ENCODE peak calls at places on chromosomes 4 and X, in nine cellular contexts. Q, Y, D, T, P, C, N, A and V are unnamed samples.

GRCh38 chrX:22616867-22617266 is 344.2 kb downstream of the CBLL2 start:
- DNase-seq in Q (no peak), Y (no peak), D (no peak), T (no peak), P (no peak), C (no peak), N (no peak), A (no peak), V (no peak)

GRCh38 chrX:13109811-13110210 is 65.4 kb upstream of the FAM9C start:
- DNase-seq in Q (peak), Y (no peak), D (no peak), T (no peak), P (peak), C (no peak), N (no peak), A (no peak), V (no peak)

GRCh38 chr4:149161247-149161646 is 654.4 kb downstream of the IQCM start:
- DNase-seq in Q (no peak), Y (no peak), D (no peak), T (no peak), P (peak), C (no peak), N (no peak), A (peak), V (no peak)

GRCh38 chrX:56726609-56727008 is 2.4 kb upstream of the NBDY start:
- DNase-seq in Q (peak), Y (no peak), D (no peak), T (peak), P (peak), C (peak), N (no peak), A (peak), V (no peak)

GRCh38 chr4:139528377-139529005 is 27.5 kb downstream of the SETD7 start:
- DNase-seq in Q (no peak), Y (peak), D (peak), T (no peak), P (peak), C (no peak), N (no peak), A (no peak), V (peak)

GRCh38 chrX:153818571-153819397 is 11.6 kb downstream of the PDZD4 start:
- DNase-seq in Q (no peak), Y (no peak), D (peak), T (no peak), P (peak), C (peak), N (peak), A (peak), V (peak)

GRCh38 chr4:4919926-4920325 is 60.5 kb downstream of the MSX1 start:
- DNase-seq in Q (no peak), Y (no peak), D (peak), T (no peak), P (peak), C (no peak), N (peak), A (peak), V (peak)

GRCh38 chrX:108126661-108127060 is 35.1 kb downstream of the ATG4A start:
- DNase-seq in Q (no peak), Y (no peak), D (no peak), T (no peak), P (no peak), C (no peak), N (no peak), A (no peak), V (no peak)

GRCh38 chr4:48360285-48360965 is 19.1 kb downstream of the SLAIN2 start:
- DNase-seq in Q (no peak), Y (no peak), D (no peak), T (no peak), P (peak), C (no peak), N (no peak), A (no peak), V (no peak)

GRCh38 chr4:172758586-172759340 is 409.8 kb upstream of the GALNT7 start:
- DNase-seq in Q (peak), Y (no peak), D (no peak), T (no peak), P (peak), C (no peak), N (no peak), A (peak), V (no peak)

GRCh38 chrX:129115104-129115503 is 408.2 kb downstream of the SMARCA1 start:
- DNase-seq in Q (peak), Y (no peak), D (no peak), T (peak), P (peak), C (peak), N (peak), A (peak), V (no peak)

GRCh38 chr4:48017108-48017527 is 546 bp downstream of the NIPAL1 start:
- DNase-seq in Q (peak), Y (peak), D (peak), T (peak), P (peak), C (peak), N (peak), A (peak), V (peak)